ENCODE peak calls at places on chromosomes 13 and 19, in four cellular contexts. F is SK-N-SH, J is A549, Q is ascending aorta. C is an unnamed sample. For H3K4me1, the result is how much of the 10 kb centered on the place peaks cover.

GRCh38 chr19:52749780-52750179 is 14.9 kb upstream of the ZNF611 start:
- DNase-seq in J (no peak), Q (no peak), F (no peak), C (no peak)

GRCh38 chr13:113448885-113449692 is 4.2 kb downstream of the ADPRHL1 start:
- DNase-seq in J (peak), Q (no peak), F (no peak), C (no peak)

GRCh38 chr13:42048625-42049453 is at the start of gene DGKH:
- DNase-seq in Q (peak), J (peak), F (peak), C (peak)

GRCh38 chr13:21613791-21614190 is 9.8 kb upstream of the MICU2 start:
- DNase-seq in Q (no peak), J (no peak), F (no peak), C (no peak)

GRCh38 chr13:21322988-21323387 is 136.1 kb downstream of the ZDHHC20 start:
- DNase-seq in J (no peak), F (no peak), Q (no peak), C (no peak)

GRCh38 chr13:52405767-52406494 is at the start of gene THSD1:
- DNase-seq in J (peak), F (peak), Q (no peak), C (peak)

GRCh38 chr13:76939215-76939614 is 9.1 kb upstream of the ACOD1 start:
- DNase-seq in F (no peak), Q (no peak), J (no peak), C (no peak)

GRCh38 chr19:55486043-55486970 is 1.3 kb downstream of the NAT14 start:
- DNase-seq in F (peak), J (no peak), Q (no peak), C (peak)

GRCh38 chr13:107202371-107203023 is 634.6 kb upstream of the ARGLU1 start:
- DNase-seq in F (no peak), Q (no peak), J (no peak), C (no peak)

GRCh38 chr19:10069046-10069445 is 17.1 kb upstream of the SHFL start:
- DNase-seq in J (no peak), F (no peak), Q (no peak), C (no peak)

GRCh38 chr13:26390203-26390602 is 136.3 kb downstream of the CDK8 start:
- DNase-seq in Q (no peak), J (no peak), F (no peak), C (no peak)

GRCh38 chr13:44212633-44213387 is 160.8 kb upstream of the SERP2 start:
- DNase-seq in J (no peak), F (no peak), Q (no peak), C (no peak)

GRCh38 chr19:36031308-36031707 is 1.4 kb downstream of the CLIP3 start:
- DNase-seq in Q (no peak), J (no peak), F (no peak), C (no peak)

GRCh38 chr19:51978882-51979281 is 7.8 kb downstream of the ZNF350 start:
- DNase-seq in Q (no peak), F (no peak), J (no peak), C (no peak)

GRCh38 chr13:53200498-53201453 is 172.2 kb downstream of the OLFM4 start:
- DNase-seq in F (peak), Q (no peak), J (no peak), C (peak)

GRCh38 chr13:61777281-61777680 is 361.6 kb upstream of the PCDH20 start:
- DNase-seq in Q (no peak), F (peak), J (no peak), C (no peak)

GRCh38 chr13:113116871-113117271 is 5.7 kb upstream of the F10 start:
- DNase-seq in J (no peak), F (peak), Q (no peak), C (peak)

GRCh38 chr13:66491241-66491640 is 738.9 kb downstream of the PCDH9 start:
- DNase-seq in F (no peak), J (no peak), Q (no peak), C (no peak)

GRCh38 chr13:33379597-33379996 is 94.0 kb upstream of the STARD13 start:
- DNase-seq in Q (no peak), J (no peak), F (no peak), C (no peak)

GRCh38 chr13:100290165-100290801 is 201.4 kb downstream of the PCCA start:
- DNase-seq in F (no peak), J (no peak), Q (no peak), C (no peak)

GRCh38 chr19:17021793-17022590 is 4.6 kb downstream of the CPAMD8 start:
- DNase-seq in Q (no peak), F (no peak), J (no peak), C (no peak)

GRCh38 chr13:35978607-35979316 is 152.4 kb downstream of the DCLK1 start:
- DNase-seq in Q (no peak), J (peak), F (peak), C (no peak)

GRCh38 chr13:91097269-91097668 is 250.2 kb upstream of the MIR17HG start:
- DNase-seq in F (no peak), J (no peak), Q (no peak), C (no peak)

GRCh38 chr19:39641773-39642172 is 13.9 kb upstream of the LGALS16 start:
- DNase-seq in F (no peak), J (no peak), Q (no peak), C (no peak)

GRCh38 chr19:56014765-56015164 is 28.2 kb downstream of the NLRP5 start:
- DNase-seq in F (no peak), Q (no peak), J (no peak), C (no peak)

GRCh38 chr19:48175578-48175977 is 5.1 kb downstream of the ZSWIM9 start:
- DNase-seq in F (no peak), Q (no peak), J (no peak), C (no peak)

GRCh38 chr13:35144496-35144895 is 202.4 kb downstream of the NBEA start:
- DNase-seq in Q (no peak), F (no peak), J (no peak), C (no peak)

GRCh38 chr19:13398780-13399726 is 107.2 kb downstream of the CACNA1A start:
- DNase-seq in J (peak), F (no peak), Q (no peak), C (no peak)

GRCh38 chr19:5369962-5370367 is 29.4 kb upstream of the PTPRS start:
- DNase-seq in F (peak), Q (no peak), J (peak), C (no peak)

GRCh38 chr13:75415720-75416119 is 66.2 kb downstream of the TBC1D4 start:
- DNase-seq in J (no peak), Q (no peak), F (no peak), C (no peak)

GRCh38 chr13:57557979-57558529 is 73.5 kb upstream of the PCDH17 start:
- DNase-seq in Q (no peak), J (no peak), F (peak), C (no peak)

GRCh38 chr19:40223135-40223822 is 3.2 kb downstream of the CCNP start:
- DNase-seq in Q (no peak), F (no peak), J (no peak), C (no peak)

GRCh38 chr19:54421521-54421920 is 6.3 kb downstream of the TTYH1 start:
- DNase-seq in Q (no peak), F (no peak), J (no peak), C (no peak)

GRCh38 chr19:46786236-46787039 is 2.0 kb downstream of the SLC1A5 start:
- DNase-seq in J (peak), F (peak), Q (peak), C (peak)

GRCh38 chr13:48154671-48155070 is 59.8 kb upstream of the MED4 start:
- DNase-seq in F (no peak), J (no peak), Q (no peak), C (no peak)
- H3K4me1 ChIP-seq in F (under half), J (under half), Q (under half), C (half or more)

GRCh38 chr13:108409735-108410134 is 140.2 kb downstream of the TNFSF13B start:
- DNase-seq in Q (no peak), J (no peak), F (no peak), C (no peak)
- H3K4me1 ChIP-seq in Q (under half), J (under half), F (under half), C (under half)

GRCh38 chr19:2976609-2977000 is 759 bp upstream of the TLE6 start:
- DNase-seq in J (no peak), F (peak), Q (no peak), C (no peak)

GRCh38 chr19:2974342-2974932 is 2.9 kb upstream of the TLE6 start:
- DNase-seq in Q (no peak), J (no peak), F (no peak), C (no peak)

GRCh38 chr19:2978467-2978767 is 1.1 kb downstream of the TLE6 start:
- DNase-seq in Q (no peak), J (no peak), F (no peak), C (no peak)

GRCh38 chr19:2977001-2977685 is at the start of gene TLE6:
- DNase-seq in J (peak), Q (peak), F (peak), C (peak)

GRCh38 chr19:2977686-2978466 is 512 bp downstream of the TLE6 start:
- DNase-seq in Q (no peak), J (no peak), F (no peak), C (no peak)
- H3K4me1 ChIP-seq in Q (under half), J (under half), F (under half), C (half or more)

DNA sequence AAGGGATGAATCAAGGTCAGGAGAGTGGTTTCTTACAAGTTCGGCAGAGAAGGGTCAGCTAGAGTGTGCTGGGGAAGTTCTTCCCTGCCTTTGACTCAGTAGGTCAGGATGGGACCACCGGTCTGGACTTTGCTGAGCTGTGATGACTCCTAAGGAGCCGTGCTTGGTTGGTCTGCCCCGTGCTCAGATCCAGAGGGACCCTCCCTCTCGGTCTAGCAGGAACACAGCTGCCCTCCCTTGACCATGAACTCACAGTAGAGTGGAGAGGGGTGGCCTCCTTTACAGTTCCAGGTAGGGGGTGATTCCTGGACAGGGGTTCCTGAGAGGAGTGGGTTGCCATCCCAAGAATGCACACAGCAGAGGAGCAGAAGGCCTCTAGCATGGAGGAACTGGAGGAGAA is 4.3 kb downstream of the RPS19 start:
- DNase-seq in Q (no peak), F (no peak), J (no peak), C (no peak)
- H3K4me1 ChIP-seq in Q (under half), F (under half), J (half or more), C (half or more)

GRCh38 chr19:34998777-34999497 is 1.2 kb upstream of the GRAMD1A start:
- DNase-seq in J (peak), Q (no peak), F (peak), C (no peak)

GRCh38 chr19:34995551-34995950 is 4.6 kb upstream of the GRAMD1A start:
- DNase-seq in Q (no peak), J (no peak), F (no peak), C (no peak)

GRCh38 chr19:34999498-35000337 is at the start of gene GRAMD1A:
- DNase-seq in Q (peak), F (peak), J (peak), C (peak)

GRCh38 chr19:34994643-34995471 is 5.3 kb upstream of the GRAMD1A start:
- DNase-seq in F (no peak), Q (no peak), J (peak), C (no peak)

GRCh38 chr19:34996978-34997640 is 3.0 kb upstream of the GRAMD1A start:
- DNase-seq in F (no peak), J (no peak), Q (no peak), C (no peak)
- H3K4me1 ChIP-seq in F (under half), J (half or more), Q (under half), C (under half)

GRCh38 chr13:30140973-30141372 is 166.4 kb downstream of the KATNAL1 start:
- DNase-seq in J (no peak), F (no peak), Q (no peak), C (no peak)

GRCh38 chr13:30145709-30146367 is 161.5 kb downstream of the KATNAL1 start:
- DNase-seq in F (no peak), J (no peak), Q (no peak), C (no peak)

GRCh38 chr13:30143671-30144400 is 163.5 kb downstream of the KATNAL1 start:
- DNase-seq in J (no peak), Q (no peak), F (no peak), C (peak)

GRCh38 chr13:30141773-30142501 is 165.4 kb downstream of the KATNAL1 start:
- DNase-seq in Q (no peak), F (no peak), J (no peak), C (no peak)

GRCh38 chr13:30142502-30143211 is 164.7 kb downstream of the KATNAL1 start:
- DNase-seq in Q (no peak), J (peak), F (peak), C (no peak)
- H3K4me1 ChIP-seq in Q (under half), J (under half), F (under half), C (under half)

DNA sequence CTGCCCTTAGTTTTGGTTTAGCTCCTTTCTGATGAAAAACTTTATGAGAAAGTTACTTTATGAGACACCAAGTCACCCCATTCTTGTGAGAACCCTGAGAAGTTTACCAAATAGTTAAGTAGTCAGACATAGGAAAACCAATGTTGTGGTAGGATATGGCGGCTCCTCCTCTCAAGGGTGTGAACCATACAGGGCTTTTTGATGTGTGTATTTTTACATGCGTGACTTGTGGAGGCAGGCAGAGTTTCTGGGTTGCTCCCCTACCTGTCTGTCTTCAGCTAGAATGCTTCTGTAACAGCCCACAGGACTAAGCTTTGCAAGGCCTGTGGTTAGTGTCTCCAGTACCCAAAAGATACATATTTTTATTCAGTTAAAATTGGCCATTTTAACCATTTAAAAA is 18.3 kb downstream of the UBAC2 start:
- DNase-seq in Q (no peak), F (no peak), J (no peak), C (no peak)
- H3K4me1 ChIP-seq in Q (under half), F (under half), J (under half), C (half or more)

GRCh38 chr19:42110658-42111057 is 21.6 kb downstream of the POU2F2 start:
- DNase-seq in Q (no peak), F (no peak), J (no peak), C (no peak)

GRCh38 chr19:42111811-42112210 is 20.4 kb downstream of the POU2F2 start:
- DNase-seq in Q (no peak), F (no peak), J (no peak), C (no peak)

GRCh38 chr19:42109896-42110295 is 22.4 kb downstream of the POU2F2 start:
- DNase-seq in F (no peak), Q (no peak), J (no peak), C (no peak)

GRCh38 chr19:42113641-42114348 is 18.5 kb downstream of the POU2F2 start:
- DNase-seq in J (peak), Q (peak), F (no peak), C (no peak)

DNA sequence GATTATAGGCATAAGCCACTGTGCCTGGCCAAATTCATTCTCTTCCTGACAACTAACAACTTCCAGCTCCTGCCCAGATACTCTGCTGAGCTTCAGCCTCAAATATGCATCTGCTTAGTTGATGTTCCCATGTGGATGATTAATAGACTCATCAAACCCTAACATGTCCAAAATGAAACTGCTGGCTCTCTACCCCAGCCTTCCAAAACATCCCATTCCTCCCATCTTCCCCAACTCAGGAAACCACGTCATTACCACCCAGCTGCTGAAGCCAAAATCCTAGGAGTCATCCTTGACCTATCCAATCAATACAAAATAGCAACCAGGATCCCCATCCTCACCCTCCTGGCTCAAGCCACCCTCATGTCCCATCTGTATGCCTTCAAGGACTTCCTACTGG is 20.9 kb downstream of the POU2F2 start:
- DNase-seq in J (no peak), F (no peak), Q (no peak), C (no peak)
- H3K4me1 ChIP-seq in J (under half), F (under half), Q (under half), C (under half)

GRCh38 chr13:73018336-73018735 is 40.5 kb upstream of the KLF5 start:
- DNase-seq in Q (no peak), F (no peak), J (no peak), C (no peak)
- H3K4me1 ChIP-seq in Q (under half), F (under half), J (under half), C (under half)

GRCh38 chr13:111531505-111531904 is 211.1 kb downstream of the TEX29 start:
- DNase-seq in J (no peak), F (no peak), Q (no peak), C (no peak)
- H3K4me1 ChIP-seq in J (under half), F (under half), Q (under half), C (under half)

C was measured in suprapubic skin.